ENCODE peak calls at places on chromosome 20, in five cellular contexts. R is OCI-LY7, F is fibroblast of lung, E is GM12878, Q is neural progenitor cell. T is an unnamed sample.

GRCh38 chr20:6122873-6123649 is at the start of gene FERMT1:
- DNase-seq in R (no peak), F (peak; percentile 66), E (no peak), Q (peak; percentile 80), T (peak; percentile 78)

GRCh38 chr20:19864130-19864529 is 106.1 kb downstream of the RIN2 start:
- DNase-seq in R (no peak), F (no peak), E (no peak), Q (no peak), T (no peak)

GRCh38 chr20:20261159-20261558 is 106.7 kb upstream of the INSM1 start:
- DNase-seq in R (peak; percentile 1), F (no peak), E (no peak), Q (no peak), T (no peak)

GRCh38 chr20:38805958-38806854 is 709 bp downstream of the PPP1R16B start:
- DNase-seq in R (peak; percentile 71), F (no peak), E (no peak), Q (peak; percentile 42), T (no peak)

GRCh38 chr20:31587545-31588389 is 17.3 kb upstream of the ID1 start:
- DNase-seq in R (no peak), F (peak; percentile 57), E (no peak), Q (peak; percentile 47), T (peak; percentile 55)

GRCh38 chr20:8530022-8530421 is 398.0 kb downstream of the PLCB1 start:
- DNase-seq in R (no peak), F (no peak), E (no peak), Q (no peak), T (no peak)

GRCh38 chr20:5222919-5223634 is 93.7 kb downstream of the PROKR2 start:
- DNase-seq in R (peak; percentile 70), F (peak; percentile 66), E (peak; percentile 13), Q (peak; percentile 78), T (peak; percentile 57)

GRCh38 chr20:21225215-21225947 is 77.8 kb upstream of the XRN2 start:
- DNase-seq in R (no peak), F (peak; percentile 28), E (no peak), Q (no peak), T (no peak)

GRCh38 chr20:57838670-57839142 is 128.9 kb upstream of the PMEPA1 start:
- DNase-seq in R (no peak), F (no peak), E (no peak), Q (no peak), T (peak; percentile 19)

GRCh38 chr20:19026901-19027644 is 185.4 kb upstream of the SLC24A3 start:
- DNase-seq in R (no peak), F (no peak), E (no peak), Q (peak; percentile 2), T (peak; percentile 60)

GRCh38 chr20:8148501-8148900 is 16.4 kb downstream of the PLCB1 start:
- DNase-seq in R (no peak), F (no peak), E (no peak), Q (no peak), T (no peak)

GRCh38 chr20:10111144-10111771 is 76.5 kb downstream of the ANKEF1 start:
- DNase-seq in R (no peak), F (no peak), E (no peak), Q (no peak), T (no peak)

GRCh38 chr20:37945034-37945660 is 42.2 kb downstream of the VSTM2L start:
- DNase-seq in R (no peak), F (no peak), E (no peak), Q (no peak), T (peak; percentile 15)

GRCh38 chr20:46022411-46023147 is 6.4 kb upstream of the SLC12A5 start:
- DNase-seq in R (peak; percentile 82), F (no peak), E (no peak), Q (peak; percentile 86), T (peak; percentile 78)

GRCh38 chr20:46735436-46735835 is 26.0 kb downstream of the SLC2A10 start:
- DNase-seq in R (no peak), F (no peak), E (no peak), Q (no peak), T (no peak)

GRCh38 chr20:17612287-17612974 is 42.6 kb downstream of the DSTN start:
- DNase-seq in R (no peak), F (peak; percentile 65), E (no peak), Q (no peak), T (peak; percentile 36)

GRCh38 chr20:37911838-37912273 is 8.9 kb downstream of the VSTM2L start:
- DNase-seq in R (no peak), F (no peak), E (no peak), Q (peak; percentile 85), T (peak; percentile 87)

GRCh38 chr20:44966030-44966961 is at the start of gene STK4:
- DNase-seq in R (peak; percentile 98), F (peak; percentile 88), E (peak; percentile 90), Q (peak; percentile 98), T (peak; percentile 96)

GRCh38 chr20:37920679-37921322 is 17.9 kb downstream of the VSTM2L start:
- DNase-seq in R (no peak), F (no peak), E (no peak), Q (no peak), T (no peak)

GRCh38 chr20:40687384-40688128 is 1.5 kb downstream of the MAFB start:
- DNase-seq in R (no peak), F (peak; percentile 34), E (no peak), Q (peak; percentile 79), T (peak; percentile 58)

GRCh38 chr20:24164360-24164759 is 175.8 kb upstream of the GGTLC1 start:
- DNase-seq in R (peak; percentile 7), F (no peak), E (no peak), Q (peak; percentile 38), T (peak; percentile 65)

GRCh38 chr20:32472581-32473207 is 112.4 kb downstream of the NOL4L start:
- DNase-seq in R (no peak), F (no peak), E (no peak), Q (no peak), T (no peak)

GRCh38 chr20:52379723-52380336 is 188.3 kb upstream of the ZFP64 start:
- DNase-seq in R (peak; percentile 11), F (peak; percentile 48), E (no peak), Q (peak; percentile 45), T (no peak)

GRCh38 chr20:43667341-43668132 is 623 bp downstream of the MYBL2 start:
- DNase-seq in R (peak; percentile 84), F (no peak), E (no peak), Q (peak; percentile 67), T (peak; percentile 52)

GRCh38 chr20:4661191-4661590 is 60.5 kb upstream of the PRND start:
- DNase-seq in R (peak; percentile 31), F (no peak), E (no peak), Q (no peak), T (peak; percentile 38)

GRCh38 chr20:59308493-59309201 is 8.2 kb downstream of the EDN3 start:
- DNase-seq in R (no peak), F (no peak), E (no peak), Q (no peak), T (no peak)

GRCh38 chr20:59301343-59302007 is 1.1 kb downstream of the EDN3 start:
- DNase-seq in R (no peak), F (no peak), E (no peak), Q (no peak), T (no peak)

GRCh38 chr20:59309218-59309617 is 8.8 kb downstream of the EDN3 start:
- DNase-seq in R (no peak), F (no peak), E (no peak), Q (no peak), T (no peak)

GRCh38 chr20:59307270-59307669 is 6.9 kb downstream of the EDN3 start:
- DNase-seq in R (no peak), F (no peak), E (no peak), Q (no peak), T (no peak)

DNA sequence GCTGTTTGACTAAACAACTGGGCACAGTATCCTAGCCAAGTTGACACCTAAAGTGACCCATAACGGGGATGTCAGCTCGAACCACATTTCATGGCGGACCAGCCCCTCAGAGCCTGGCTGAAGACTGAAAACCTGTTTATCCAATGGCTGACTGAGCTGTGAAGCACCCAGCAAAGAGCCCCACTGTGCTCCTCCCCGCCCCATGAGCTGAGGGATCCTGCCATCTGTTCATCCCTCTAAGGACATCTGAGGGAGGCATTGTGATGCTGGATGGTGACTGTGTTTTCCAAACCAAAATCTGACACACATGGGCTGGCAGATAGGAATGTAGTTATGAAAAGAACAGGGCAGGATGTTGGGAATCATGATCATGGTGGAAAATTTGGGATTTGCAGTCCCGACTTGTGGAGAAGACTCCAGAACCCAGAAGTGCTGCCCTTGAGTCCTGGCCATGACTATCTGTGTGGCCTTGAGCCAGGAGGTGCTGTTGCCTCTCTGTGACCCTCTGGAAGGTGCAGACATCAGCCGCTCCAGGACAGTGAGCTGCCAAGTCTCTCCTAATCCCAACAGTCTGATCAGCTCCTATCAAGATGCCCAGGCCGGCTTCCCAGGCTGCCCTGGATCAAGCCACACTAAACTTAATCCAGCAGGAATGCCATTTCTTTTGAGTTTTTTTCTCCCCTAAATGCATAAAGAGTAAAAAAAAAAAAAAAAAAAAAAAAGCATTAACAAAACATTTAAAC is 5.7 kb downstream of the EDN3 start:
- DNase-seq in R (no peak), F (no peak), E (no peak), Q (no peak), T (no peak)
- H3K79me2 ChIP-seq in R (no peaks in the 10 kb centered on the region), F (no peaks in the 10 kb centered on the region), E (no peaks in the 10 kb centered on the region), Q (no peaks in the 10 kb centered on the region), T (no peaks in the 10 kb centered on the region)

GRCh38 chr20:25389381-25389857 is 1.2 kb downstream of the ABHD12 start:
- DNase-seq in R (no peak), F (peak; percentile 58), E (no peak), Q (no peak), T (no peak)
- H2AFZ ChIP-seq in R (no peak overlapping the region), F (peak overlapping the region; percentile 69), E (peak overlapping the region; percentile 51), Q (no peak overlapping the region), T (no peak overlapping the region)

DNA sequence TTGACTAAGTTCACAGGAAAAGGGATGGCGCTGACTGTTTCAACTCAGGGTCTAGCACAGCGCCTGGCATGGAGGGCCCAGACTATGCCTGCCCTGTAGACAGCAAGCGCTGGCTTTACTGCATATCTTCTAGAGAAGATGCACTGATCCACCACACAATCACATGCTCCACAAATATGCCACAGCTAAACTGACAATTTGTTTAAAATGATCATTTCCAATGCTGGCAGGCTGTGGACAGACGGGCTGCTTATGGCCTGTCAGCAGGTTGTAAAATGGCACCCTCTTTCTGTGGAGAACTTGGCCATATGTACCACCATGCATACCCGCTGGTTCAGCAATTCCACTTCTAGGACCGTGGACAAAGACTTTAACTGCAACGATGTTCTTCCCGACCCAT is 40.9 kb downstream of the STAU1 start:
- DNase-seq in R (no peak), F (no peak), E (no peak), Q (no peak), T (no peak)
- H3K79me2 ChIP-seq in R (no peaks in the 10 kb centered on the region), F (peaks cover 2% of the 10 kb centered on the region), E (peaks cover 3% of the 10 kb centered on the region), Q (peaks cover 37% of the 10 kb centered on the region), T (peaks cover 4% of the 10 kb centered on the region)

DNA sequence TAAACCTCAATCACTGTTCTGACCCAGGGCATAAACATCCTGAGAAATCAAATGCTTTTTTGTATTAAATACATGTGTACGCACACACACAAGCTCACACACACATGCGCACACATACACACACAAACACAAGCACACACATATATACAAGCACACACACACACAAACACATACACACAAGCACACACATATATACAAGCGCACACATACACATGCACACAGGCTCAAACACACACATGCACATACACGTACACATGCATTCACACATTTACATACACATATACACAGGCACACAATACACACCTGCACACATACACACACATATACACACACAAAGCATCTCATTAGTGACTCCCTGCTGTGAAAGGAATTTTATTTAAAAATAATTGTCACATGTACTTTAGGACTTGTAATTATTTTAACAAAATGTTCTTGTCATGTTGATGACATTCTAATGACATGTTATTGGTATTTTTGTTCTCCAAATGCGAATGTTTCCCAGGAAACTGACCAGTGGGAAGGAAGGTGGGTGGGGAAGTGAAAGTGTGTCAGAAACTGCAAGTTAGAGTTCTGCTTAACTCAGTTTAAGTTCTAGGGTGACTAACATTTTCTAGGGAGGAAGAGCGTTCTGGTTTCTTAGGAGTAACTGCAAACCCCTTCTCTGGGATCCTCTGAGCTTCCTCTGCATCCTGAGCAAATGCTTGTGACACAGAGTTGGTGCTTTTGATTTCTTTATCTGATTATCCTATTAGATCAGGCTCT is 113.9 kb upstream of the ZNF217 start:
- DNase-seq in R (peak; percentile 33), F (peak; percentile 23), E (peak; percentile 72), Q (no peak), T (no peak)
- H2AFZ ChIP-seq in R (peak overlapping the region; percentile 81), F (peak overlapping the region; percentile 65), E (no peak overlapping the region), Q (peak overlapping the region; percentile 83), T (no peak overlapping the region)

T was measured in H9.